ENCODE peak calls at places on chromosomes 11 and 22, in four cellular contexts. U is K562, K is HepG2, O is GM12878. F is an unnamed sample.

GRCh38 chr11:78791964-78792363 is 217.3 kb upstream of the NARS2 start:
- DNase-seq in U (no peak), K (no peak), O (no peak), F (no peak)

GRCh38 chr11:1803246-1803645 is 31.5 kb upstream of the SYT8 start:
- DNase-seq in K (no peak), U (no peak), O (no peak), F (no peak)

GRCh38 chr11:14578551-14578956 is 58.4 kb upstream of the PSMA1 start:
- DNase-seq in K (peak), U (peak), O (peak), F (peak)

GRCh38 chr11:48538991-48539390 is 50.4 kb downstream of the OR4A47 start:
- DNase-seq in U (no peak), K (no peak), O (no peak), F (no peak)

GRCh38 chr11:1573847-1574255 is 1.8 kb upstream of the DUSP8 start:
- DNase-seq in K (no peak), U (no peak), O (no peak), F (peak)

GRCh38 chr11:76629853-76630599 is 40.5 kb downstream of the LRRC32 start:
- DNase-seq in K (no peak), U (no peak), O (no peak), F (no peak)

GRCh38 chr11:75779960-75780359 is 11.4 kb downstream of the DGAT2 start:
- DNase-seq in U (no peak), O (no peak), K (no peak), F (no peak)

GRCh38 chr11:117071344-117071787 is 26.9 kb downstream of the SIK3 start:
- DNase-seq in O (no peak), U (peak), K (peak), F (no peak)

GRCh38 chr11:66429983-66430602 is 8.6 kb downstream of the MRPL11 start:
- DNase-seq in U (peak), K (peak), O (no peak), F (peak)

GRCh38 chr22:47549741-47550340 is 787.4 kb downstream of the TBC1D22A start:
- DNase-seq in O (no peak), U (no peak), K (no peak), F (no peak)

GRCh38 chr11:130212431-130212961 is 52.9 kb downstream of the ST14 start:
- DNase-seq in U (no peak), O (no peak), K (no peak), F (peak)

GRCh38 chr11:10913075-10913474 is 55.2 kb upstream of the ZBED5 start:
- DNase-seq in U (no peak), K (no peak), O (no peak), F (no peak)

GRCh38 chr11:17535488-17535887 is 8.7 kb downstream of the USH1C start:
- DNase-seq in U (no peak), K (no peak), O (no peak), F (no peak)

GRCh38 chr22:31646186-31647019 is 15.6 kb downstream of the PISD start:
- DNase-seq in U (no peak), O (no peak), K (peak), F (no peak)

GRCh38 chr11:59754494-59754858 is 700 bp upstream of the STX3 start:
- DNase-seq in U (peak), O (no peak), K (no peak), F (peak)

GRCh38 chr22:46860562-46860961 is 98.1 kb downstream of the TBC1D22A start:
- DNase-seq in K (no peak), O (no peak), U (no peak), F (no peak)

GRCh38 chr22:49011769-49012598 is 815.7 kb downstream of the BRD1 start:
- DNase-seq in O (no peak), U (no peak), K (no peak), F (peak)

GRCh38 chr11:8199676-8200075 is 30.9 kb upstream of the RIC3 start:
- DNase-seq in U (no peak), O (no peak), K (no peak), F (no peak)

GRCh38 chr11:98793276-98793675 is 227.5 kb upstream of the CNTN5 start:
- DNase-seq in O (no peak), U (no peak), K (no peak), F (no peak)

GRCh38 chr11:65530157-65530496 is 5.2 kb downstream of the SCYL1 start:
- DNase-seq in U (no peak), K (no peak), O (no peak), F (peak)

GRCh38 chr22:19961868-19962245 is 20.2 kb upstream of the TXNRD2 start:
- DNase-seq in U (no peak), K (no peak), O (no peak), F (no peak)

GRCh38 chr22:19963863-19964642 is 22.4 kb upstream of the TXNRD2 start:
- DNase-seq in O (no peak), U (no peak), K (no peak), F (no peak)

GRCh38 chr22:19964701-19965386 is 23.2 kb upstream of the TXNRD2 start:
- DNase-seq in K (no peak), O (no peak), U (no peak), F (no peak)

GRCh38 chr22:19962246-19962908 is 20.8 kb upstream of the TXNRD2 start:
- DNase-seq in O (no peak), U (peak), K (peak), F (peak)

DNA sequence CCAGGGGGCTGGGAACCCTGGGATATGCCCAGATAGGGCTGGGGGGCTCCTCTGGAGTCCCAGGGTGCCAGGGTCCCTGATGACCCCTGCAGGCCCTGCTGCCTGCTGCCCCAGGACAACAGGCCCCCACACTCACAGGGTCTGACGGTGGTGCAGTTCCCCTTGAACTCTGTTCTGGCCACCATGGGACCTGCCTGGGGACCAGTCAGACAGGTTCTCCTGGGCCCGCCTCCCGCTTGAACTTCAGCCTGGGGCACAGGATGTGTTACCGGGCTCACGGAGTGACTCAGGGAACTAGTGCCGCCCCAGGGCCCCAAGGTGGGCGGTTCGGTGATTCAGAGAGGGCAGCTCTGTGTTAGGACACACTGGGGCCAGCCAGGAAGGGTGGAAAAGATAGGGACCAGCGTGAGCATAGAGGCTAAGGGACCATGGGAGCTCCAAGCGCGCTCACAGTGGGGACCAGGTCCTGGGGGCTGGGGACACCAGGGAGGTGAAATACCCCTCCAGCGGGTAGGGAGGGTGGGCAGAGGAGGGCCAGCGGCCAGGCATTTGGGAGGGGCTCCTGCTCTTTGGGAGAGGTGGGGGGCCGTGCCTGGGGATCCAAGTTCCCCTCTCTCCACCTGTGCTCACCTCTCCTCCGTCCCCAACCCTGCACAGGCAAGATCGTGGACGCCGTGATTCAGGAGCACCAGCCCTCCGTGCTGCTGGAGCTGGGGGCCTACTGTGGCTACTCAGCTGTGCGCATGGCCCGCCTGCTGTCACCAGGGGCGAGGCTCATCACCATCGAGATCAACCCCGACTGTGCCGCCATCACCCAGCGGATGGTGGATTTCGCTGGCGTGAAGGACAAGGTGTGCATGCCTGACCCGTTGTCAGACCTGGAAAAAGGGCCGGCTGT is 21.5 kb upstream of the TXNRD2 start:
- DNase-seq in O (no peak), U (no peak), K (peak), F (no peak)
- TF ChIP-seq TAF1 in O (no peak), U (no peak), K (peak), F (no peak)

GRCh38 chr11:35180311-35181233 is 41.6 kb downstream of the CD44 start:
- DNase-seq in U (no peak), K (no peak), O (no peak), F (no peak)

GRCh38 chr11:35182317-35182939 is 43.5 kb downstream of the CD44 start:
- DNase-seq in U (no peak), K (no peak), O (peak), F (no peak)

GRCh38 chr11:35183526-35183925 is 44.6 kb downstream of the CD44 start:
- DNase-seq in U (no peak), K (no peak), O (no peak), F (no peak)

GRCh38 chr11:35187996-35188395 is 49.0 kb downstream of the CD44 start:
- DNase-seq in U (no peak), O (no peak), K (no peak), F (no peak)

GRCh38 chr11:35185696-35186095 is 46.7 kb downstream of the CD44 start:
- DNase-seq in U (no peak), O (no peak), K (no peak), F (no peak)
- TF ChIP-seq MXI1 in U (no peak), O (no peak), K (no peak), F (no peak)

GRCh38 chr11:132103006-132103405 is 732.6 kb downstream of the NTM start:
- DNase-seq in O (no peak), U (no peak), K (no peak), F (no peak)

GRCh38 chr11:132101861-132102260 is 731.4 kb downstream of the NTM start:
- DNase-seq in O (no peak), U (no peak), K (no peak), F (no peak)

GRCh38 chr11:132095230-132096165 is 725.1 kb downstream of the NTM start:
- DNase-seq in U (no peak), O (no peak), K (no peak), F (peak)

GRCh38 chr11:132099692-132100091 is 729.3 kb downstream of the NTM start:
- DNase-seq in U (no peak), K (no peak), O (no peak), F (peak)

DNA sequence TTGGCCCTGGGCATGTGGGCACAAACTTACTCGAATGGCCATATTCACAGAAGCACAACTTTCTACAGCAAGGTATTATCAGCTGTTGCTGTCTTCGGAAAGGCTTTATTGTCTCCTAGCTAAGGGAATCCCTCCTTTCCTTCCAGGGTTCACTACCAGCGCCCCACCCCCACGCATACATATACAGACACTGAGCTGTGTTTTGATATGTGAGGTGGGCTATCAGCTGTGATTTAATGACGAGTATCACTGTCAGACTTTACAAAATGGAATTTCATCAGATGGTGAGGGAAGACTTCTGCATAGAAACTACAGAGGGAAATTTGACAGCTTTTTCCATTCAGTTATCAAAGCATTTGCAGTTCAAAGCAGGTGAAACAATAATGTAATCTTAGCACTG is 730.2 kb downstream of the NTM start:
- DNase-seq in U (no peak), O (no peak), K (no peak), F (no peak)
- TF ChIP-seq EP300 in U (no peak), O (no peak), K (no peak), F (no peak)

DNA sequence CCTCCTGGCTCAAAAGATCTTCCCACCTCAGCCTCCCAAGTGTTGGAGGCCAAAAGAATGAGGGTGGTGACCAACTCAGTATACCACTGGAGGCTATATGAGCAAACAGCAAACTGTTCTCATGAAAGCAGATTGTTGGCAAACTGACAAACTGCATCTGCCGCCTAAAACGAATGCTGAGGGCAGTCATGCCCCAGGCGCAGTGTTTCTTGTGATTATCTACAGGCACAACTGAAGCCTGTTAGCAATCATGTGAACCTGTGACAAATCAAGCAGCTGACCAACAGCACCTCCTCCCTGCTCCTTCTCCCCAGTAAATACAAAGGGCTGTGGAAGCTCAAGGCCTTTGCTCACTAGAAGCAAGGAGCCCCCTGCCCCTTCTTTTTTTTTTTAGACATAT is 47.8 kb downstream of the BTBD10 start:
- DNase-seq in K (no peak), O (no peak), U (no peak), F (no peak)
- TF ChIP-seq TAF1 in K (no peak), O (no peak), U (no peak), F (no peak)

DNA sequence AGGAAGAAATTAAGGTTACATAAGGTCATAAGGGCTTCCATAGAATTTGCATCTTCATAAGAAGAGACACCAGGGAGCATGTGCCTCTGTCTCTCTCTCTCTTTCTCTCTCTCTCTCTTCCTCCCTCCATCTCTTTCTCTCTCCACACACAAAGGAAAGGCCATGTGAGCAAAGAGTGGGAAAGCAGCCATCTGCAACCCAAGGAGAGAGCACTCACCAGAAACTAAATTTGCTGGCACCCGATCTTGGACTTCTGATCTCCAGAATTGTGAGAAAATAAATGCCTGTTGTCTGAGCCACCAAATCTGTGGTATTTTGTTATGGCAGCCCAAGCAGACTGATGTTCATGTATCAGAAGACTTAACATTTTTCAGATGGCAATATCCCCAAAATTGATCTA is 6.4 kb upstream of the KRTAP5-10 start:
- DNase-seq in U (no peak), K (no peak), O (no peak), F (no peak)
- TF ChIP-seq MXI1 in U (no peak), K (no peak), O (no peak), F (no peak)

GRCh38 chr11:86152006-86152862 is 83.3 kb upstream of the PICALM start:
- DNase-seq in O (no peak), K (no peak), U (no peak), F (no peak)
- TF ChIP-seq EP300 in O (no peak), K (no peak), U (no peak), F (peak)

GRCh38 chr11:32316846-32317525 is 118.4 kb downstream of the WT1 start:
- DNase-seq in U (no peak), O (no peak), K (no peak), F (no peak)
- TF ChIP-seq TAF1 in U (no peak), O (no peak), K (no peak), F (no peak)

GRCh38 chr11:22723257-22723656 is 56.8 kb downstream of the GAS2 start:
- DNase-seq in O (no peak), U (no peak), K (no peak), F (no peak)
- TF ChIP-seq MXI1 in O (no peak), U (no peak), K (no peak), F (no peak)

GRCh38 chr22:33798401-33798800 is 121.9 kb downstream of the LARGE1 start:
- DNase-seq in U (no peak), O (no peak), K (no peak), F (no peak)

GRCh38 chr22:33806191-33806590 is 114.1 kb downstream of the LARGE1 start:
- DNase-seq in K (no peak), U (no peak), O (peak), F (no peak)

GRCh38 chr22:33807465-33807864 is 112.8 kb downstream of the LARGE1 start:
- DNase-seq in O (no peak), K (no peak), U (no peak), F (no peak)

GRCh38 chr22:33803371-33803770 is 116.9 kb downstream of the LARGE1 start:
- DNase-seq in O (no peak), U (no peak), K (no peak), F (no peak)

DNA sequence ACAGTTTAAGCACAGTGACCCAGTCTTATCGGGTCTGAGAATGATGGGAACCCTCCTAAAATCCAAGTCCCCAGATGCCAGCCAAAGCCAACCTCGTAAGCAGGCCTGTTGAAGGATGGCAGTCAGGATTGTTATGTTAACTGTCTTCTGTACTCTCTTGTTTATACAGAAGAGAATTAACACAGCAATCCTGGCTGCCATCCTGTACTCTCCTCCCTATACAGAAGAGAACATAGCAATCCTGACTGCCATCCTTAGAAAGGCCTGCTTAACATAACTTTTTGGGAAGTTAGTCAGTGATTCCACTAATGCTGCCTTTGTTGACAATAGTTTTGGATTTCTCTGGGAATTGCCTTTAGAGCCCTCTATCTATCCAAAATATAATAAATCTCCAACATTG is 116.4 kb downstream of the LARGE1 start:
- DNase-seq in U (no peak), K (no peak), O (no peak), F (no peak)
- TF ChIP-seq EP300 in U (no peak), K (no peak), O (no peak), F (no peak)

GRCh38 chr11:122197055-122197987 is 81.3 kb upstream of the BLID start:
- DNase-seq in K (peak), O (no peak), U (no peak), F (no peak)
- TF ChIP-seq TAF1 in K (no peak), O (no peak), U (no peak), F (no peak)